ENCODE peak calls at places on chromosomes 13 and 19, in ten cellular contexts. V, X, J, U, N, A, P, Y, L and W are unnamed samples. For H3K9me3, the result is how much of the 10 kb centered on the place peaks cover.

GRCh38 chr19:17720487-17720839 is 1.2 kb downstream of the MAP1S start:
- DNase-seq in Y (no peak), N (no peak), X (no peak), P (no peak), V (no peak), U (no peak), L (no peak), J (no peak), A (no peak), W (no peak)

GRCh38 chr19:54128796-54129616 is 8.6 kb upstream of the CNOT3 start:
- DNase-seq in V (peak), U (no peak), X (no peak), A (peak), J (no peak), P (no peak), L (no peak), Y (no peak), N (no peak), W (no peak)

GRCh38 chr19:49687150-49687549 is 2.2 kb upstream of the ADM5 start:
- DNase-seq in N (no peak), Y (no peak), X (no peak), U (no peak), J (no peak), V (no peak), A (no peak), L (no peak), P (no peak), W (no peak)

GRCh38 chr13:41463823-41464602 is 6.7 kb downstream of the RGCC start:
- DNase-seq in N (no peak), A (no peak), Y (no peak), P (no peak), X (no peak), J (no peak), U (no peak), L (no peak), V (no peak), W (peak)

GRCh38 chr13:44129418-44129817 is 244.2 kb upstream of the SERP2 start:
- DNase-seq in J (no peak), V (no peak), Y (no peak), A (no peak), P (no peak), N (no peak), U (no peak), X (no peak), L (no peak), W (no peak)

GRCh38 chr13:30718661-30719520 is 16.5 kb upstream of the ALOX5AP start:
- DNase-seq in X (no peak), J (no peak), A (no peak), N (peak), U (no peak), P (no peak), V (no peak), L (peak), Y (no peak), W (no peak)

GRCh38 chr13:98396071-98396710 is 180.7 kb downstream of the STK24 start:
- DNase-seq in V (no peak), A (no peak), J (no peak), N (no peak), P (no peak), X (no peak), L (no peak), Y (no peak), U (no peak), W (no peak)

GRCh38 chr19:5631511-5632240 is 8.8 kb downstream of the SAFB start:
- DNase-seq in Y (no peak), A (no peak), U (no peak), J (no peak), P (no peak), L (no peak), N (no peak), X (no peak), V (no peak), W (no peak)

GRCh38 chr19:39603825-39604224 is 1.5 kb downstream of the LGALS13 start:
- DNase-seq in J (no peak), X (no peak), P (no peak), N (no peak), V (no peak), L (no peak), U (no peak), Y (no peak), A (no peak), W (no peak)

GRCh38 chr13:25132021-25132420 is 36.1 kb downstream of the PABPC3 start:
- DNase-seq in Y (no peak), P (no peak), L (no peak), V (no peak), X (no peak), J (no peak), N (no peak), A (no peak), U (no peak), W (no peak)

DNA sequence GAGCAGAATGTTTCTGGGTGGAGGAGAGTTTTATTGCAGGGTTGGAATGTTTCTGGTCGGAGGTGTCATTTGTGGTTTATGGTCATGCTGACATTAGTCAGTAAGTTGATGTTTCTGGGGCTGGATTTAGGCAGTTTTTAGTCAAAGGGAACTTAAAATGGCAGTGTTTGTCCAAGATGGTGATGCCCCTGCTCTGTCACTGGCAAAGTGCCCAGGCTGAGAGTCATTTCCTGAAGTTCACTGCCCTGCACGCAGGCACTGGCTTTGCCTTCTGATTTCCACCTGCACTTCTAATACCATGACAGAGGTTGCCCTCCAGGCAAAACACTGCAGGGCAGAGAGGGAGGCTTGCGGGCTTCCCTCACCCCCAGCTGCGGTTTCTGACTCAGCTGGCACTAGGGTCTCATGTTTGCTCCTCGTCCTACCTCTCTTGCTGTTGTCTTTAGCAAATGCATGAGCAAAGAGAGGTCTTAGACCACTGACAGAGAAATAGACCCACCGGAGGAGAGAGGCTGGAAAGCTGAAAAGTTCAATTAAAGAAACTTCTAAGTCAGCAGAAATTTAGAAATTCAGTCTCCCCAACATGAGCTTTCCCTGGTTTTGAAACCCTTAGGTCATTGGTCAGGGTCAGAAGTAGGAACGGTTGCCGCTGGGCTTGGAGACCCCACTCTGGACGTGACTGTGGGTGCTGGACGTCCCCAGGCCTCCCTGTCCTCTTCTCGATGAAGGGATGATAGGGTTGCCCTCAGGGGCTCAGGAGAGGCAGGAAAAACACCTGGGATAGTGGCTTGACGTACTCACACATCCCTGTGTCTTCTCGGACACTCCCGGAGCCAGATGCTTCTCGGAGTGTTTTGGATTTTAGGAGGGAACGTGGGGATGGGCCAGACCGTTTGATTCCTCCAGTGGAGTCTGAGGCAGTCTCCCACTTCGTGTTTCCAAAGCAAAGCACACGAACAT is 26.3 kb downstream of the TMEM255B start:
- DNase-seq in V (no peak), U (no peak), P (no peak), X (no peak), J (no peak), L (peak), Y (no peak), N (no peak), A (no peak), W (no peak)
- H3K9me3 ChIP-seq in V (under half), U (under half), P (under half), X (under half), J (under half), L (under half), Y (under half), N (under half), A (under half), W (under half)

DNA sequence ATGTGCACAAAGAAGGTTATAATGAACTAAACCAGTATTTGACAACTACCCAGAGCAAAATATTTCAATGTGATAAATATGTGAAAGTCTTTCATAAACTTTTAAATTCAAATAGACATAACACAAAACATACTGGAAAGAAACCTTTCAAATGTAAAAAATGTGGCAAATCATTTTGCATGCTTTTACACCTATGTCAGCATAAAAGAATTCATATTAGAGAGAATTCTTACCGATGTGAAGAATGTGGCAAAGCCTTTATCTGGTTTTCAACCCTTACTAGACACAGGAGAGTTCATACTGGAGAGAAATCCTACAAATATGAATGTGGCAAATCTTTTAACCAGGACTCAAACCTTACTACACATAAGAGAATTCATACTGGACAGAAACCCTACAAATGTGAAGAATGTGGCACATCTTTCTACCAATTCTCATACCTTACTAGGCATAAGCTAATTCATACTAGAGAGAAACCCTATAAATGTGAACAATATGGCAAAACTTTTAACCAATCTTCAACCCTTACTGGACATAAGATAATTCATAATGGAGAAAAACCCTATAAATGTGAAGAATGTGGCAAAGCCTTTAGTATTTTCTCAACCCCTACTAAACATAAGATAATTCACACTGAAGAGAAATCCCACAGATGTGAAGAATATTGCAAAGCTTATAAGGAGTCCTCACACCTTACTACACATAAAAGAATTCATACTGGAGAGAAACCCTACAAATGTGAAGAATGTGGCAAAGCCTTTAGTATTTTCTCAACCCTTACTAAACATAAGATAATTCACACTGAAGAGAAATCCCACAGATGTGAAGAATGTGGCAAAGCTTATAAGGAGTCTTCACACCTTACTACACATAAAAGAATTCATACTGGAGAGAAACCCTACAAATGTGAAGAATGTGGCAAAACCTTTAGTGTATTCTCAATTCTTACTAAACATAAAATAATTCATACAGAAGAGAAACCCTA is 26.4 kb downstream of the ZNF493 start:
- DNase-seq in P (no peak), U (no peak), X (no peak), Y (no peak), N (no peak), A (no peak), J (no peak), L (no peak), V (no peak), W (no peak)
- H3K9me3 ChIP-seq in P (half or more), U (under half), X (half or more), Y (under half), N (half or more), A (half or more), J (under half), L (under half), V (under half), W (under half)

GRCh38 chr19:11020982-11021759 is 60.3 kb downstream of the SMARCA4 start:
- DNase-seq in Y (no peak), A (no peak), U (no peak), N (no peak), L (no peak), V (no peak), J (no peak), P (no peak), X (no peak), W (no peak)
- H3K9me3 ChIP-seq in Y (under half), A (under half), U (under half), N (under half), L (under half), V (under half), J (under half), P (under half), X (under half), W (under half)

DNA sequence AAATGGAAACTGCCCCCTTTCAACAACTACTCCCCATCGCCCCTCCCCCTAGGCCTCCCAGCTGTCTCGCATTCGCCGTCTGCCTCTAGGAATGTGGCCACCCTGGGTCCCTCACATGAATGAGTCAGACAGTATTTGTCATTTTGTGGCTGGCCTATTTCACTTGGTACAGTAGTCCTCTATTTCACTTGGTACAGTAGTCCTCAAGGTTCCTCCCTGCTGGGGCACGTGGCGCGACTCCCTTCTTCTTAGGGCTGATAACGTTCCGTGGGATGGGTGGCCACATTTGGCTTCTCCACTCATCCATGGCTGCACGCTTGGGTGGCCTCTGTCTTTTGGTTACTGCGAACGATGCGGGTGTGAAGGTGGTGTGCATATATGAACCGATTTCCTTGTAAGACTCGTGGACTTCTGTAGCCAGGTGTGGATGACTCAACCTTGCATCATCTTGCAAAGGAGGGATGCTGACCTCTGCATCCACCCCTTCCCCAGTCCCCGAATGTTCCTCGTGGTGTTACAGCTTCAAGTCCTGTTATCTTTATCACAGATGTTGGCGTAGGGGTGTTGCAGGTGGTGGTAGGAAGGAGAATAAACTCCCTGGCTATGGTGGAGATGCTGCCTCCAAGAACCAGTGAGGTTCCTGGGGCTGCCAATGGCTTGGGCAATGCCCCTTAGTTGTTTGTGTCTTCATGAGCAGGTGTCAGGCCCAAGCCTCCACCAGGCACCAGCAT is 112.1 kb upstream of the SOX1 start:
- DNase-seq in P (no peak), Y (no peak), L (peak), J (no peak), X (no peak), U (no peak), A (peak), N (no peak), V (no peak), W (no peak)
- H3K9me3 ChIP-seq in P (under half), Y (under half), L (under half), J (under half), X (under half), U (under half), A (under half), N (under half), V (under half), W (under half)

DNA sequence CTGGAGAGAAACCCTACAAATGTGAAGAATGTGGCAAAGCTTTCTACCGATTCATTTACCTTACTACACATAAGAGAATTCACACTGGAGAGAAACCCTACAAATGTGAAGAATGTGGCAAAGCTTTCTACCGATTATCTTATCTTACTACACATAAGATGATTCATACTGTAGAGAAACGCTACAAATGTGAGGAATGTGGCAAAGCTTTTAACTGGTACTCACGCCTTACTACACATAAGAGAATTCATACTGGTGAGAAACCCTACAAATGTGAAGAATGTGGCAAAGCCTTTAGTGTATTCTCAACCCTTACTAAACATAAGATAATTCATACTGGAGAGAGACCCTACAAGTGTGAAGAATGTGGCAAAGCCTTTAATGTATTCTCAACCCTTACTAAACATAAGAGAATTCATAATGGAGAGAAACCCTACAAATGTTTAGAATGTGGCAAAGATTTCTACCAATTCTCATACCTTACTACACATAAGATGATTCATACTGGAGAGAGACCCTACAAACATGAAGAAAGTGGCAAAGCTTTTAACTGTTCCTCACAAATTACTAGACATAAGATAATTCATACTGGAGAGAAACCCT is 12.9 kb upstream of the ZNF493 start:
- DNase-seq in V (no peak), P (no peak), U (no peak), Y (no peak), X (no peak), L (no peak), N (no peak), J (no peak), A (no peak), W (no peak)
- H3K9me3 ChIP-seq in V (under half), P (half or more), U (under half), Y (under half), X (half or more), L (half or more), N (half or more), J (under half), A (half or more), W (under half)